ENCODE peak calls at places on chromosomes 13 and 19, in four cellular contexts. G is H1, D is HCT116, C is HepG2. V is an unnamed sample.

GRCh38 chr19:43797556-43797955 is 4.7 kb downstream of the LYPD5 start:
- DNase-seq in D (no peak), C (no peak), G (no peak), V (no peak)

GRCh38 chr13:109788372-109789195 is 2.2 kb upstream of the IRS2 start:
- DNase-seq in C (no peak), D (no peak), G (no peak), V (no peak)

GRCh38 chr13:25181597-25181996 is 9.5 kb upstream of the AMER2 start:
- DNase-seq in G (no peak), C (no peak), D (no peak), V (no peak)

GRCh38 chr13:102550507-102550906 is 46.3 kb upstream of the TPP2 start:
- DNase-seq in G (no peak), D (no peak), C (no peak), V (no peak)

GRCh38 chr19:42052241-42052863 is 17.7 kb downstream of the GRIK5 start:
- DNase-seq in C (no peak), D (no peak), G (no peak), V (no peak)

GRCh38 chr13:79287994-79288795 is 117.9 kb downstream of the RBM26 start:
- DNase-seq in D (no peak), G (no peak), C (no peak), V (no peak)

GRCh38 chr13:89163081-89163480 is 1491.9 kb downstream of the SLITRK5 start:
- DNase-seq in D (no peak), G (no peak), C (no peak), V (no peak)

GRCh38 chr19:32407004-32407992 is 1.7 kb downstream of the DPY19L3 start:
- DNase-seq in C (peak), G (no peak), D (no peak), V (peak)

GRCh38 chr13:26772531-26772930 is 11.9 kb upstream of the GPR12 start:
- DNase-seq in G (no peak), D (no peak), C (no peak), V (no peak)

GRCh38 chr19:38932425-38933179 is 1.9 kb downstream of the MRPS12 start:
- DNase-seq in C (peak), D (peak), G (no peak), V (peak)

GRCh38 chr19:4519521-4520277 is 1.4 kb upstream of the PLIN4 start:
- DNase-seq in G (no peak), D (no peak), C (no peak), V (no peak)

GRCh38 chr13:102452831-102453230 is 51.0 kb upstream of the FGF14 start:
- DNase-seq in C (no peak), G (no peak), D (no peak), V (no peak)

GRCh38 chr13:66208589-66208988 is 1021.5 kb downstream of the PCDH9 start:
- DNase-seq in D (no peak), G (no peak), C (no peak), V (no peak)

GRCh38 chr13:66212511-66212910 is 1017.6 kb downstream of the PCDH9 start:
- DNase-seq in G (no peak), D (no peak), C (no peak), V (no peak)

GRCh38 chr13:66207610-66208009 is 1022.5 kb downstream of the PCDH9 start:
- DNase-seq in D (no peak), G (no peak), C (no peak), V (no peak)

GRCh38 chr13:66214467-66214866 is 1015.7 kb downstream of the PCDH9 start:
- DNase-seq in G (no peak), D (no peak), C (no peak), V (no peak)

DNA sequence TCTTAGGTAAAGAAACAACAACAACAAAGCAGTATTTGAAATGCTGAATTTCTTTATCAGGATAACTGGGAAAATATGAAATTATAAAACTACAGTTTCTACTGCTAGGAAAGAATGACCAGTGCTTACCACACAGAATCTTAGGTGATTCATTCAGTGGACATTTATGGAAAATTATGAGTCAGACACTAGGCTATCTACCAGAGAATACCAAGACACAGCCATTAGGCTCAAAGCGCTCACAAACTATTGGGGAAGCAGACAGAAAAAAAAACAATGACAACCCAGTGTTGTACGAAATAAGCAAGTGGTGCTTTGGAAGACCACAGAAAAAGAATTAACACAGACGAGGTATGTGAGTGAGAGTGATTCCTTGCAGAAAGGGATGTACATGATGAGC is 1019.5 kb downstream of the PCDH9 start:
- DNase-seq in C (no peak), D (peak), G (no peak), V (no peak)
- TF ChIP-seq FOSL1 in C (no peak), D (peak), G (no peak), V (peak)

GRCh38 chr19:19470579-19470978 is 44.8 kb downstream of the TSSK6 start:
- DNase-seq in G (no peak), C (no peak), D (no peak), V (no peak)
- TF ChIP-seq FOSL1 in G (no peak), C (no peak), D (no peak), V (no peak)

GRCh38 chr19:5691930-5692784 is 2.1 kb downstream of the RPL36 start:
- DNase-seq in C (no peak), G (no peak), D (no peak), V (peak)
- TF ChIP-seq FOSL1 in C (no peak), G (no peak), D (no peak), V (no peak)

GRCh38 chr19:48398329-48399235 is 5.1 kb downstream of the GRIN2D start:
- DNase-seq in C (peak), G (peak), D (peak), V (peak)
- TF ChIP-seq FOSL1 in C (no peak), G (no peak), D (no peak), V (peak)

DNA sequence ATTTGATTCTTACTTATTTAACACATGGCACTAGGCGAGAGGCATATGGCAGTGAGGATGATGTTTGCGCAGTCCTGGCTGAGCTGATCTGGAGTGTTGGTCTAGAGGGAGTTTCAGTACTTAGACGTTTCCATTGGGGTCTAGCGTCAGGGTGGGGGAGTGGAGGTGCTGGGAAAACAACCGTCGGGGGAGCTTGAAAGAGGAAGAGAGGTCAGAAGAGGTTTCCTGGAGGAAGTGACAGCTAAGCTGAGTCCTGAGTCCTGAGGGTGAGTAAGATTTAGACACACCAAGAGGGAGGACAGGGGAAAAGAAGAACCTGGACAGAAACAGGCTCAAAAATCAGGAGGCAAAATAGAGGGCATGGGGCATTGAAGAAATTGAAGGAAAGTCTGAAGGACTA is 81.4 kb downstream of the ALOX5AP start:
- DNase-seq in D (no peak), G (no peak), C (no peak), V (no peak)
- TF ChIP-seq FOSL1 in D (no peak), G (no peak), C (no peak), V (no peak)

DNA sequence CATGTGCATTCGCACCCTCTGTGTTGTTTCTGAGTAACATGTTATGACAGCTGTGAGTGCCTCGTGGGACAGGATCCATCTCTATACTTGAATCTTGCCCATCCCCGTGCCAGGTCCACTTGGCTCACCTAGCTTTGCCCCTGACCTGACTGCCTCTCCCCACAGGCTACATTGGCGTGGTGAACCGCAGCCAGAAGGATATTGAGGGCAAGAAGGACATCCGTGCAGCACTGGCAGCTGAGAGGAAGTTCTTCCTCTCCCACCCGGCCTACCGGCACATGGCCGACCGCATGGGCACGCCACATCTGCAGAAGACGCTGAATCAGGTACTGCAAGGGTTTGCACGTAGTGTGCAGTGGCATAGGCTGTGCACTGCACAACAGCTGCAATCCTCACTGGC is 53.2 kb downstream of the TMED1 start:
- DNase-seq in G (no peak), C (no peak), D (no peak), V (no peak)
- TF ChIP-seq FOSL1 in G (no peak), C (no peak), D (no peak), V (no peak)

GRCh38 chr19:18594096-18594823 is 5.7 kb downstream of the REX1BD start:
- DNase-seq in G (peak), D (no peak), C (no peak), V (peak)
- TF ChIP-seq FOSL1 in G (no peak), D (no peak), C (no peak), V (no peak)

GRCh38 chr13:45267215-45267614 is 66.4 kb upstream of the KCTD4 start:
- DNase-seq in C (no peak), D (no peak), G (no peak), V (no peak)

GRCh38 chr13:45269204-45269603 is 68.4 kb upstream of the KCTD4 start:
- DNase-seq in C (no peak), D (no peak), G (no peak), V (no peak)
- TF ChIP-seq FOSL1 in C (no peak), D (no peak), G (no peak), V (no peak)